ENCODE peak calls at places on chromosomes 1 and 21, in six cellular contexts. Y is Panc1, L is lung, S is heart right ventricle, B is pancreas, P is foreskin keratinocyte. T is an unnamed sample.

GRCh38 chr1:158026641-158027040 is 33.2 kb downstream of the KIRREL1 start:
- ATAC-seq in Y (no peak), L (no peak), S (peak; percentile 30), B (no peak), P (no peak), T (no peak)

GRCh38 chr1:87730274-87731222 is 401.9 kb downstream of the LMO4 start:
- ATAC-seq in Y (no peak), L (no peak), S (no peak), B (no peak), P (no peak), T (no peak)

GRCh38 chr1:101238681-101239094 is 1.9 kb downstream of the S1PR1 start:
- ATAC-seq in Y (peak; percentile 86), L (peak; percentile 72), S (peak; percentile 48), B (peak; percentile 84), P (peak; percentile 80), T (peak; percentile 66)

GRCh38 chr1:12608311-12608957 is 9.6 kb downstream of the DHRS3 start:
- ATAC-seq in Y (no peak), L (no peak), S (no peak), B (no peak), P (no peak), T (no peak)

GRCh38 chr21:41885341-41886024 is 6.3 kb upstream of the PRDM15 start:
- ATAC-seq in Y (no peak), L (no peak), S (no peak), B (peak; percentile 73), P (no peak), T (no peak)

GRCh38 chr1:236273358-236273757 is 8.4 kb downstream of the ERO1B start:
- ATAC-seq in Y (no peak), L (no peak), S (no peak), B (peak; percentile 68), P (no peak), T (no peak)

GRCh38 chr1:188355082-188355481 is 1526.3 kb downstream of the PLA2G4A start:
- ATAC-seq in Y (no peak), L (no peak), S (no peak), B (no peak), P (no peak), T (no peak)

GRCh38 chr1:151984313-151984956 is 9.2 kb downstream of the S100A10 start:
- ATAC-seq in Y (no peak), L (no peak), S (no peak), B (no peak), P (no peak), T (no peak)

GRCh38 chr21:29307718-29308455 is 9.2 kb downstream of the BACH1 start:
- ATAC-seq in Y (no peak), L (no peak), S (no peak), B (no peak), P (no peak), T (no peak)

GRCh38 chr1:198269352-198269940 is 112.6 kb downstream of the NEK7 start:
- ATAC-seq in Y (no peak), L (no peak), S (no peak), B (no peak), P (peak; percentile 90), T (no peak)

GRCh38 chr1:109091196-109092193 is 931 bp downstream of the TMEM167B start:
- ATAC-seq in Y (peak; percentile 14), L (peak; percentile 7), S (no peak), B (no peak), P (no peak), T (no peak)

GRCh38 chr1:197917553-197917812 is 311 bp downstream of the LHX9 start:
- ATAC-seq in Y (peak; percentile 14), L (no peak), S (peak; percentile 11), B (peak; percentile 10), P (no peak), T (no peak)

GRCh38 chr1:174875306-174875705 is 124.4 kb upstream of the CACYBP start:
- ATAC-seq in Y (no peak), L (no peak), S (no peak), B (peak; percentile 87), P (peak; percentile 75), T (no peak)

GRCh38 chr1:205492201-205492667 is 12.2 kb upstream of the CDK18 start:
- ATAC-seq in Y (no peak), L (no peak), S (no peak), B (peak; percentile 4), P (peak; percentile 12), T (no peak)

GRCh38 chr1:231420959-231421615 is 1.0 kb downstream of the EGLN1 start:
- ATAC-seq in Y (peak; percentile 18), L (peak; percentile 3), S (no peak), B (peak; percentile 24), P (peak; percentile 12), T (no peak)

GRCh38 chr1:156194300-156194652 is 372 bp downstream of the SLC25A44 start:
- ATAC-seq in Y (peak; percentile 15), L (no peak), S (no peak), B (no peak), P (peak; percentile 25), T (no peak)

GRCh38 chr21:23574932-23575331 is 2032.3 kb downstream of the MRPL39 start:
- ATAC-seq in Y (no peak), L (no peak), S (no peak), B (no peak), P (no peak), T (no peak)

GRCh38 chr1:210360852-210361477 is 32.3 kb downstream of the HHAT start:
- ATAC-seq in Y (peak; percentile 93), L (no peak), S (peak; percentile 24), B (peak; percentile 82), P (peak; percentile 50), T (no peak)

GRCh38 chr1:53766766-53767409 is 27.9 kb upstream of the GLIS1 start:
- ATAC-seq in Y (no peak), L (no peak), S (no peak), B (no peak), P (peak; percentile 60), T (no peak)

GRCh38 chr1:9420835-9421532 is 118.3 kb upstream of the SLC25A33 start:
- ATAC-seq in Y (no peak), L (no peak), S (no peak), B (no peak), P (no peak), T (no peak)

GRCh38 chr1:33410091-33410701 is 20.7 kb downstream of the PHC2 start:
- ATAC-seq in Y (no peak), L (no peak), S (peak; percentile 63), B (peak; percentile 18), P (no peak), T (peak; percentile 13)

GRCh38 chr21:37658994-37659458 is 257.2 kb downstream of the KCNJ6 start:
- ATAC-seq in Y (peak; percentile 69), L (peak; percentile 68), S (peak; percentile 40), B (peak; percentile 91), P (peak; percentile 81), T (peak; percentile 95)

DNA sequence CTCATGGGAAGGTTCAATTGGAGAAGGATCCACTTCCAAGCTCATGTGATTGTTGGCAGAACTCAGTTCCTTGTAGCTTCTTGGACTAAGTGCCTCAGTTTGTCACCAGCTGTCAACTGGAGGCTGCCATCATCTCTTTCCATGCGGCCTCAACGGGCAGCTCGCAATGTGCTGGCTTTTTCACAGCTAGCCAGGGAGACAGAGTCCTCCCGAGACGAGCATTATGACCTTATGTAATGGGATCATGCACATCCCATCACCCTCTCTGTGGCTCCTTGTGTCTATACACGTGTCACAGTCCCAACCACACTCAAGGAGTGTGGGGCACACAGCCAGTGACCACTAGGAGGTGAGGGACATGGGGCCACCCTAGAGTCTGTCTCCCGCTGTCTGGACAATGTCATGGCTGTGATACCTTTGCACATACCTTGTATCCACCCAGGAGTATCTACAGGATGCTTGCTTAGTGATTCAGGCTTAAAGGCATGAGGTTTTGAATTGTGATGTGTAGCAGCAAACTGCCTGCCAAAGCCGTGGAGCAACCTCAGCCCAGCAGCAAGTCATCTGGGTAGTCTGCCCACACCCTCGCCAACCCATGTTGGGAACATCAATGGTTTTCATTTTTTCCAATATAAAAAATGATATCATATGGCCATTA is 3.9 kb upstream of the KRTAP10-6 start:
- ATAC-seq in Y (peak; percentile 79), L (no peak), S (no peak), B (no peak), P (no peak), T (no peak)
- H3K4me1 ChIP-seq in Y (no peaks in the 10 kb centered on the region), L (no peaks in the 10 kb centered on the region), S (no peaks in the 10 kb centered on the region), B (no peaks in the 10 kb centered on the region), P (no peaks in the 10 kb centered on the region), T (no peaks in the 10 kb centered on the region)

DNA sequence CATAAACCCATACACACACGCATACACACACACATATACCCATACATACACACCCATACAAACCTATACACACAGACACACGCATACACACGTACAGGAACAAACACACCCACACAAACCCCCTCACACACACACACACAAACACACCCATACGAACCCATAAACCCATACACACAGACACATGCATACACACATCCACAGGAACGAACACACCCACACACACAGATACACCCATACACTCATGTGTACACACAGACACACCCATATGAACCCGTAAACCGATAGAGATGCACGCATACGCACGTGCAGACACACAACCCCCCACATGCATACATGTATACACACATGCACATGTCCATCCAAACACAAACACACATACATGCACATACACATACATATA is 9.5 kb downstream of the WNT9A start:
- ATAC-seq in Y (no peak), L (no peak), S (no peak), B (no peak), P (no peak), T (no peak)
- H3K4me1 ChIP-seq in Y (peaks cover 19% of the 10 kb centered on the region), L (no peaks in the 10 kb centered on the region), S (no peaks in the 10 kb centered on the region), B (no peaks in the 10 kb centered on the region), P (no peaks in the 10 kb centered on the region), T (peaks cover 36% of the 10 kb centered on the region)

DNA sequence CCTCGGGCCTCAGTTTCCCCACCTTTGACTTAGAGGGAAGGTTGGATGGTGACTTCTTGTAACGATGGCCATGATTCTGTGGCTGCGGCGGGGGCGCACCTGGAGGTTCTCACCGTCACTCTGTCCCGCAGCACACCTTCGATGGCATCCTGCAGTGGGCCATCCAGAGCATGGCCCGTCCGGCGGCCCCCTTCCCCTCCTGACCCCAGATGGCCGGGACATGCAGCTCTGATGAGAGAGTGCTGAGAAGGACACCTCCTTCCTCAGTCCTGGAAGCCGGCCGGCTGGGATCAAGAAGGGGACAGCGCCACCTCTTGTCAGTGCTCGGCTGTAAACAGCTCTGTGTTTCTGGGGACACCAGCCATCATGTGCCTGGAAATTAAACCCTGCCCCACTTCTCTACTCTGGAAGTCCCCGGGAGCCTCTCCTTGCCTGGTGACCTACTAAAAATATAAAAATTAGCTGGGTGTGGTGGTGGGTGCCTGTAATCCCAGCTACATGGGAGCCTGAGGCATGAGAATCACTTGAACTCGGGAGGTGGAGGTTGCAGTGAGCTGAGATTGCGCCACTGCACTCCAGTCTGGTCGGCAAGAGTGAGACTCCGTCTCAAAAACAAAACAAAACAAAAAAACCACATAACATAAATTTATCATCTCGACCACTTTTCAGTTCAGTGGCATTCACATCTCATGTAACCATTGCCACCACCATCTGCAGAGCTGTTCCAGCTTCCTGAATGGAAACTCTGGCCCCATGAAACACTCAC is 2.1 kb upstream of the PFKL start:
- ATAC-seq in Y (peak; percentile 70), L (peak; percentile 59), S (peak; percentile 52), B (peak; percentile 61), P (peak; percentile 40), T (peak; percentile 58)
- H3K4me1 ChIP-seq in Y (peaks cover 26% of the 10 kb centered on the region), L (no peaks in the 10 kb centered on the region), S (peaks cover 33% of the 10 kb centered on the region), B (peaks cover 5% of the 10 kb centered on the region), P (no peaks in the 10 kb centered on the region), T (peaks cover 62% of the 10 kb centered on the region)

DNA sequence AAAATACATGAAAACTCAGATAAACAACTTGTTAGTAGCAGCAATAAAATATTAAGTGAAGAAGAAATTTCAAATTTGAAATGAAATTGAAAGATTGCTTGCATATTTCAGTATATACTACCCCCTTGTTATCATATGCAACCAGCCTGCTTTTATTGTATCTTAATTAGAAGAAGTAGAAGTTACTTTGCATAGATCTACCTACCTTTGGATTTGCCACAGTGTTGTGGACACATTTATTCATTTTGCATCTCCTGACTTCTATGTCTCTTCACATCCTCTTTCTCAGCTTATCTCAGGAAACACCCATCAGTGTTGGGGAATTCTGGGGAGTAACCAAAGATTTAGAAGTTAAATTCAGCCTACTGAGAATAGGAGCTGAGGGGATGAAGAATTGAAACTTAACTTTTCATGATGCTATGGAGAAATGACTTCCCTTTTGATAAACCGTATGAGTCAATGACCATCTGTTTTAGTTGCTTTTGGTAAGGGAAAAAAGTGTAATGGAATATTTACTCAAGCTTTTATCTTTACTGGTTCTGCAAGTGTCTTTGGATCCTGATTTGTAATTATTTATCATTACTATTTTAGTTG is 96.9 kb downstream of the RGL1 start:
- ATAC-seq in Y (no peak), L (no peak), S (no peak), B (no peak), P (no peak), T (no peak)
- H3K4me1 ChIP-seq in Y (no peaks in the 10 kb centered on the region), L (no peaks in the 10 kb centered on the region), S (no peaks in the 10 kb centered on the region), B (no peaks in the 10 kb centered on the region), P (no peaks in the 10 kb centered on the region), T (no peaks in the 10 kb centered on the region)